ENCODE peak calls at places on chromosomes 16 and 17, in four cellular contexts. U is heart right ventricle; C is CD8-positive, alpha-beta T cell; J is neuronal stem cell. M is an unnamed sample.

GRCh38 chr17:59846391-59847165 is 46.2 kb downstream of the TUBD1 start:
- DNase-seq in U (no peak), C (no peak), J (no peak), M (peak)

GRCh38 chr16:26985100-26986065 is 81.3 kb upstream of the C16orf82 start:
- DNase-seq in U (no peak), C (no peak), J (no peak), M (no peak)

GRCh38 chr16:75012380-75013081 is 13.7 kb downstream of the ZNRF1 start:
- DNase-seq in U (no peak), C (no peak), J (no peak), M (no peak)

GRCh38 chr16:22397459-22397858 is 23.0 kb upstream of the CDR2 start:
- DNase-seq in U (no peak), C (no peak), J (no peak), M (no peak)

GRCh38 chr16:76748698-76749097 is 442.3 kb upstream of the MON1B start:
- DNase-seq in U (no peak), C (no peak), J (no peak), M (no peak)

GRCh38 chr17:32596666-32597065 is 109.9 kb downstream of the CDK5R1 start:
- DNase-seq in U (no peak), C (no peak), J (no peak), M (no peak)

GRCh38 chr17:68356520-68356919 is 65.2 kb downstream of the ARSG start:
- DNase-seq in U (no peak), C (peak), J (no peak), M (no peak)

GRCh38 chr16:68782198-68783174 is 45.4 kb downstream of the CDH1 start:
- DNase-seq in U (no peak), C (no peak), J (no peak), M (no peak)

GRCh38 chr17:71592431-71592830 is 528.4 kb upstream of the SOX9 start:
- DNase-seq in U (no peak), C (no peak), J (no peak), M (no peak)

GRCh38 chr17:28871056-28871579 is 16.3 kb downstream of the ERAL1 start:
- DNase-seq in U (no peak), C (peak), J (no peak), M (no peak)

GRCh38 chr17:80559688-80560290 is 15.2 kb downstream of the RPTOR start:
- DNase-seq in U (no peak), C (no peak), J (no peak), M (no peak)

GRCh38 chr16:14029658-14030057 is 41.5 kb upstream of the MRTFB start:
- DNase-seq in U (peak), C (no peak), J (no peak), M (no peak)

GRCh38 chr16:71351558-71351901 is 7.0 kb upstream of the CALB2 start:
- DNase-seq in U (no peak), C (no peak), J (no peak), M (no peak)

GRCh38 chr16:73116576-73116975 is 68.6 kb upstream of the ZFHX3 start:
- DNase-seq in U (no peak), C (no peak), J (no peak), M (no peak)

GRCh38 chr17:46783031-46783593 is 35.4 kb downstream of the WNT3 start:
- DNase-seq in U (no peak), C (no peak), J (no peak), M (no peak)

GRCh38 chr16:53207810-53208752 is 153.3 kb downstream of the CHD9 start:
- DNase-seq in U (no peak), C (no peak), J (peak), M (no peak)

GRCh38 chr17:42017866-42018200 is 594 bp upstream of the DNAJC7 start:
- DNase-seq in U (no peak), C (no peak), J (no peak), M (no peak)

GRCh38 chr17:76132574-76133338 is 8.3 kb downstream of the FOXJ1 start:
- DNase-seq in U (no peak), C (no peak), J (no peak), M (no peak)

GRCh38 chr17:50630524-50631194 is 4.0 kb upstream of the ABCC3 start:
- DNase-seq in U (peak), C (peak), J (no peak), M (peak)

GRCh38 chr17:17104494-17104893 is 62.2 kb downstream of the MPRIP start:
- DNase-seq in U (no peak), C (no peak), J (no peak), M (no peak)

GRCh38 chr16:53999841-54000240 is 286.7 kb downstream of the IRX3 start:
- DNase-seq in U (no peak), C (no peak), J (no peak), M (no peak)

GRCh38 chr16:7350801-7351200 is 18.2 kb downstream of the RBFOX1 start:
- DNase-seq in U (no peak), C (no peak), J (no peak), M (no peak)

GRCh38 chr17:5031365-5032082 is 3.7 kb downstream of the SLC52A1 start:
- DNase-seq in U (peak), C (peak), J (peak), M (peak)

GRCh38 chr16:67177743-67178699 is 5.7 kb downstream of the MATCAP1 start:
- DNase-seq in U (peak), C (no peak), J (no peak), M (peak)

GRCh38 chr16:67857547-67858233 is 10.2 kb upstream of the CENPT start:
- DNase-seq in U (peak), C (no peak), J (no peak), M (peak)

GRCh38 chr16:73413469-73414190 is 365.7 kb upstream of the ZFHX3 start:
- DNase-seq in U (no peak), C (no peak), J (no peak), M (no peak)

GRCh38 chr16:1309888-1310831 is 724 bp downstream of the UBE2I start:
- DNase-seq in U (peak), C (peak), J (no peak), M (peak)

GRCh38 chr17:8121531-8122390 is 2.1 kb downstream of the HES7 start:
- DNase-seq in U (peak), C (no peak), J (peak), M (peak)

GRCh38 chr16:83137326-83137770 is 510.6 kb downstream of the CDH13 start:
- DNase-seq in U (no peak), C (no peak), J (peak), M (no peak)

GRCh38 chr17:50146927-50147640 is 3.4 kb downstream of the PPP1R9B start:
- DNase-seq in U (no peak), C (no peak), J (no peak), M (peak)

GRCh38 chr17:44916781-44917241 is 1.5 kb upstream of the GFAP start:
- DNase-seq in U (peak), C (no peak), J (no peak), M (no peak)

GRCh38 chr17:77723071-77723908 is 235.2 kb upstream of the TNRC6C start:
- DNase-seq in U (no peak), C (no peak), J (no peak), M (no peak)

GRCh38 chr16:58187092-58187491 is 10.8 kb downstream of the CSNK2A2 start:
- DNase-seq in U (no peak), C (no peak), J (no peak), M (no peak)

GRCh38 chr17:42315402-42316156 is 27.3 kb downstream of the STAT5A start:
- DNase-seq in U (no peak), C (no peak), J (no peak), M (no peak)

GRCh38 chr17:45111838-45112237 is 20.5 kb downstream of the PLCD3 start:
- DNase-seq in U (no peak), C (no peak), J (no peak), M (no peak)

GRCh38 chr16:77295896-77296295 is 96.7 kb downstream of the SYCE1L start:
- DNase-seq in U (no peak), C (no peak), J (no peak), M (no peak)

GRCh38 chr17:57735707-57736106 is 9.4 kb downstream of the CCDC182 start:
- DNase-seq in U (no peak), C (no peak), J (no peak), M (no peak)

GRCh38 chr17:81518785-81519283 is 6.2 kb upstream of the ACTG1 start:
- DNase-seq in U (peak), C (no peak), J (no peak), M (peak)

GRCh38 chr16:1340730-1341494 is 7.5 kb downstream of the BAIAP3 start:
- DNase-seq in U (peak), C (no peak), J (no peak), M (no peak)

M was measured in psoas muscle.